ENCODE peak calls at places on chromosome 12, in seven cellular contexts. J, I, Z, L, B, C and G are unnamed samples.

GRCh38 chr12:21941522-21942376 is 523 bp upstream of the ABCC9 start:
- DNase-seq in L (no peak), Z (no peak), C (peak), J (no peak), B (no peak), I (peak), G (no peak)

GRCh38 chr12:62196146-62196545 is 64.1 kb upstream of the USP15 start:
- DNase-seq in L (no peak), Z (no peak), J (no peak), B (no peak), I (no peak), C (no peak), G (no peak)

GRCh38 chr12:113142173-113142885 is 6.8 kb upstream of the RASAL1 start:
- DNase-seq in I (no peak), C (no peak), L (no peak), Z (no peak), B (peak), J (no peak), G (no peak)

GRCh38 chr12:32003654-32004053 is 44.4 kb downstream of the RESF1 start:
- DNase-seq in J (no peak), Z (no peak), B (no peak), C (no peak), I (no peak), L (no peak), G (no peak)

GRCh38 chr12:92560713-92561542 is 141.9 kb upstream of the PLEKHG7 start:
- DNase-seq in Z (no peak), L (no peak), J (no peak), I (no peak), C (no peak), B (no peak), G (no peak)

GRCh38 chr12:48084066-48084465 is 21.8 kb downstream of the SENP1 start:
- DNase-seq in B (peak), J (no peak), I (no peak), Z (no peak), L (no peak), C (no peak), G (no peak)

GRCh38 chr12:54352891-54353874 is 11.1 kb downstream of the GPR84 start:
- DNase-seq in Z (no peak), C (peak), B (peak), J (no peak), I (no peak), L (peak), G (no peak)

GRCh38 chr12:44873898-44874297 is 2.2 kb downstream of the NELL2 start:
- DNase-seq in I (no peak), Z (no peak), C (no peak), B (peak), J (no peak), L (no peak), G (no peak)

GRCh38 chr12:56836800-56837663 is 73.9 kb downstream of the HSD17B6 start:
- DNase-seq in I (no peak), B (no peak), Z (peak), J (no peak), C (no peak), L (no peak), G (no peak)

GRCh38 chr12:95615735-95616134 is 64.5 kb upstream of the USP44 start:
- DNase-seq in I (no peak), B (no peak), C (no peak), J (no peak), Z (no peak), L (peak), G (no peak)